ENCODE peak calls at places on chromosomes 11 and 22, in four cellular contexts. Q is cardiac muscle cell; V is psoas muscle; R is stimulated activated naive CD8-positive, alpha-beta T cell treated with anti-CD3 and anti-CD28 coated beads, Interleukin-15, amount 100 ng/mL, for 72 hours. W is an unnamed sample.

GRCh38 chr11:8905528-8906165 is 5.3 kb upstream of the AKIP1 start:
- DNase-seq in Q (no peak), V (no peak), R (no peak), W (no peak)

GRCh38 chr11:67269401-67270255 is 3.4 kb downstream of the GRK2 start:
- DNase-seq in V (no peak), R (no peak), Q (no peak), W (no peak)

GRCh38 chr11:34394771-34395300 is 37.0 kb upstream of the ABTB2 start:
- DNase-seq in Q (no peak), R (no peak), V (no peak), W (no peak)

GRCh38 chr11:36744375-36745168 is 146.5 kb upstream of the RAG2 start:
- DNase-seq in Q (peak), R (peak), V (peak), W (peak)

GRCh38 chr11:128284634-128285033 is 302.7 kb downstream of the ETS1 start:
- DNase-seq in V (no peak), R (no peak), Q (no peak), W (no peak)

GRCh38 chr22:45917146-45917545 is 59.8 kb downstream of the WNT7B start:
- DNase-seq in V (no peak), Q (no peak), R (no peak), W (peak)

GRCh38 chr11:110355011-110355744 is 58.8 kb upstream of the RDX start:
- DNase-seq in V (no peak), Q (peak), R (no peak), W (no peak)

GRCh38 chr11:61115498-61116224 is 13.4 kb downstream of the CD5 start:
- DNase-seq in V (no peak), Q (no peak), R (no peak), W (no peak)

GRCh38 chr11:113977071-113977490 is 2.2 kb downstream of the HTR3A start:
- DNase-seq in V (no peak), R (no peak), Q (no peak), W (no peak)

GRCh38 chr22:20456064-20456721 is 18.6 kb upstream of the SCARF2 start:
- DNase-seq in R (peak), V (peak), Q (peak), W (peak)

GRCh38 chr11:2471048-2471803 is 26.4 kb downstream of the KCNQ1 start:
- DNase-seq in R (no peak), V (no peak), Q (no peak), W (no peak)

GRCh38 chr22:36921309-36922096 is 8.1 kb downstream of the CSF2RB start:
- DNase-seq in Q (no peak), V (no peak), R (no peak), W (no peak)

GRCh38 chr11:117045196-117045595 is 53.0 kb downstream of the SIK3 start:
- DNase-seq in Q (peak), R (no peak), V (no peak), W (no peak)

GRCh38 chr11:115924744-115925567 is 420.7 kb upstream of the CADM1 start:
- DNase-seq in V (no peak), R (peak), Q (no peak), W (no peak)

GRCh38 chr11:72113170-72113808 is 794 bp upstream of the ANAPC15 start:
- DNase-seq in R (no peak), V (no peak), Q (no peak), W (no peak)

GRCh38 chr11:86606849-86607481 is 65.5 kb downstream of the ME3 start:
- DNase-seq in Q (no peak), R (no peak), V (no peak), W (no peak)

GRCh38 chr11:92482502-92482901 is 257.9 kb downstream of the FAT3 start:
- DNase-seq in V (no peak), Q (no peak), R (no peak), W (no peak)

GRCh38 chr11:74008373-74009229 is at the start of gene UCP3:
- DNase-seq in Q (peak), R (no peak), V (no peak), W (peak)

GRCh38 chr11:128968916-128969315 is 26.2 kb upstream of the TP53AIP1 start:
- DNase-seq in R (no peak), Q (no peak), V (no peak), W (no peak)

GRCh38 chr11:13335319-13335718 is 57.7 kb downstream of the BMAL1 start:
- DNase-seq in R (peak), Q (peak), V (peak), W (peak)

GRCh38 chr11:73177380-73178091 is 35.4 kb upstream of the FCHSD2 start:
- DNase-seq in Q (no peak), R (no peak), V (peak), W (no peak)

GRCh38 chr11:1481861-1482441 is 4.6 kb downstream of the MOB2 start:
- DNase-seq in R (no peak), V (peak), Q (no peak), W (no peak)

GRCh38 chr11:116852261-116853125 is 15.1 kb upstream of the APOA1 start:
- DNase-seq in V (no peak), Q (no peak), R (no peak), W (no peak)

GRCh38 chr11:65016705-65017104 is 2.7 kb downstream of the ARL2 start:
- DNase-seq in V (no peak), R (no peak), Q (no peak), W (no peak)

GRCh38 chr11:7595016-7595869 is 78.1 kb downstream of the CYB5R2 start:
- DNase-seq in V (no peak), Q (no peak), R (no peak), W (no peak)

GRCh38 chr11:123483058-123483457 is 53.0 kb downstream of the GRAMD1B start:
- DNase-seq in Q (no peak), V (no peak), R (no peak), W (no peak)

GRCh38 chr22:38204784-38205183 is 3.0 kb downstream of the MAFF start:
- DNase-seq in V (no peak), R (no peak), Q (no peak), W (no peak)

GRCh38 chr11:82846037-82846383 is 54.2 kb downstream of the PRCP start:
- DNase-seq in R (no peak), V (no peak), Q (no peak), W (no peak)

GRCh38 chr11:12109591-12110196 is 696 bp upstream of the MICAL2 start:
- DNase-seq in V (no peak), R (peak), Q (no peak), W (no peak)

GRCh38 chr11:113681282-113681681 is 24.8 kb downstream of the TMPRSS5 start:
- DNase-seq in R (no peak), Q (no peak), V (no peak), W (no peak)

GRCh38 chr11:9875402-9875801 is 211.5 kb downstream of the SWAP70 start:
- DNase-seq in R (no peak), V (no peak), Q (no peak), W (no peak)

GRCh38 chr11:131584694-131585592 is 214.5 kb downstream of the NTM start:
- DNase-seq in Q (peak), R (no peak), V (no peak), W (no peak)